ENCODE peak calls at places on chromosome 10, in nine cellular contexts. H, P, S, O, K, F, D, I and A are unnamed samples. For H3K27me3, the result is how much of the 10 kb centered on the place peaks cover.

GRCh38 chr10:124290095-124290795 is 128.5 kb downstream of the OAT start:
- DNase-seq in D (peak), F (no peak), H (no peak), O (no peak), P (no peak), S (peak), I (no peak), K (no peak), A (peak)

GRCh38 chr10:132893090-132893489 is 49.3 kb downstream of the CFAP46 start:
- DNase-seq in F (no peak), D (peak), P (no peak), K (no peak), O (no peak), H (no peak), S (no peak), I (no peak), A (peak)

GRCh38 chr10:7471720-7472367 is 61.0 kb upstream of the SFMBT2 start:
- DNase-seq in S (no peak), P (no peak), I (no peak), O (no peak), F (no peak), H (no peak), K (no peak), D (no peak), A (peak)

GRCh38 chr10:110076559-110077318 is 69.0 kb downstream of the ADD3 start:
- DNase-seq in D (no peak), P (peak), S (no peak), H (peak), F (peak), I (no peak), O (peak), K (no peak), A (peak)

GRCh38 chr10:99341248-99341647 is 12.1 kb downstream of the CNNM1 start:
- DNase-seq in F (no peak), K (no peak), P (no peak), D (no peak), O (no peak), H (no peak), S (no peak), I (no peak), A (no peak)

GRCh38 chr10:42753507-42754154 is 29.0 kb upstream of the BMS1 start:
- DNase-seq in P (no peak), O (peak), S (no peak), I (no peak), F (no peak), H (no peak), D (no peak), K (no peak), A (peak)

GRCh38 chr10:17801507-17801906 is 7.6 kb upstream of the MRC1 start:
- DNase-seq in S (no peak), O (no peak), F (no peak), I (no peak), H (no peak), D (no peak), P (no peak), K (no peak), A (no peak)

GRCh38 chr10:70969188-70969587 is 80.8 kb upstream of the PCBD1 start:
- DNase-seq in S (no peak), F (no peak), K (no peak), O (no peak), H (no peak), P (no peak), D (no peak), I (no peak), A (no peak)

GRCh38 chr10:88116491-88116890 is 253.1 kb downstream of the PTEN start:
- DNase-seq in P (no peak), H (no peak), S (no peak), F (no peak), O (peak), D (no peak), K (no peak), I (no peak), A (no peak)

GRCh38 chr10:89281606-89282395 is 20.0 kb upstream of the IFIT2 start:
- DNase-seq in D (no peak), O (no peak), K (no peak), S (no peak), F (no peak), P (no peak), H (no peak), I (no peak), A (no peak)

GRCh38 chr10:47256753-47257336 is 43.2 kb upstream of the GDF10 start:
- DNase-seq in F (no peak), D (no peak), H (no peak), K (no peak), S (no peak), O (peak), P (no peak), I (no peak), A (no peak)

GRCh38 chr10:4240641-4241197 is 455.7 kb upstream of the KLF6 start:
- DNase-seq in S (no peak), O (no peak), K (no peak), D (no peak), H (no peak), I (no peak), F (no peak), P (no peak), A (no peak)

GRCh38 chr10:95458014-95458413 is 103.2 kb downstream of the SORBS1 start:
- DNase-seq in H (no peak), I (no peak), O (no peak), P (no peak), S (no peak), K (no peak), F (no peak), D (no peak), A (no peak)

GRCh38 chr10:22335204-22335956 is 9.9 kb upstream of the SPAG6 start:
- DNase-seq in K (peak), O (peak), D (peak), F (no peak), P (no peak), S (no peak), H (no peak), I (peak), A (peak)

GRCh38 chr10:124691448-124692435 is 52.4 kb downstream of the FAM53B start:
- DNase-seq in S (no peak), K (no peak), F (no peak), H (no peak), I (no peak), D (peak), P (no peak), O (no peak), A (no peak)

GRCh38 chr10:132632091-132632561 is 94.5 kb downstream of the INPP5A start:
- DNase-seq in K (no peak), D (peak), S (peak), P (no peak), H (no peak), O (no peak), F (no peak), I (no peak), A (peak)

GRCh38 chr10:131279516-131279915 is 32.0 kb downstream of the TCERG1L start:
- DNase-seq in F (no peak), D (no peak), H (no peak), I (no peak), K (no peak), O (no peak), S (no peak), P (no peak), A (no peak)

GRCh38 chr10:6581750-6582697 is 1.9 kb upstream of the PRKCQ start:
- DNase-seq in O (no peak), I (no peak), F (no peak), P (no peak), H (no peak), S (no peak), K (no peak), D (no peak), A (no peak)

GRCh38 chr10:26221571-26221970 is 5.0 kb downstream of the GAD2 start:
- DNase-seq in S (no peak), H (no peak), P (no peak), D (no peak), K (no peak), O (no peak), F (no peak), I (no peak), A (no peak)

GRCh38 chr10:17562572-17562971 is 54.6 kb downstream of the HACD1 start:
- DNase-seq in F (no peak), S (no peak), I (no peak), O (peak), P (no peak), H (no peak), K (no peak), D (no peak), A (no peak)

GRCh38 chr10:44935201-44935960 is 24.2 kb upstream of the RASSF4 start:
- DNase-seq in O (peak), S (peak), H (no peak), P (no peak), K (peak), F (no peak), D (peak), I (no peak), A (peak)

DNA sequence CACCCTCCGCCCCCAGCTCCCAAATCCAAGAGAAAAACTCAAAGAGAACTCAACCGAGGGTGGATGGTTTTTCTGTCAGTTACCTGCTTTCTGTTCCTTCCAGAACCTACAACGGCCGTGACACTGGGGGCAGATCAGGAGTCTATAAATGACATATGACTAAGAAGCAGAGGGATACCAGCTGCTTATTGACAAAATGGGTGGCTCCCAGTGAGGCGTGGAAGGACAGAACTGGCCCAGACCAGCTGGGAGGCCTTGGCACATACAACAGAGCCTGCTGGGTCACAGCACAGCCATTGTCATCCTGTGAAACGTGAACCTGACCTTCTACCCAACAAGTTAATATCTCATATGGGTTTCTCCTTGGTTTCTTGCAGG is 84.3 kb upstream of the ADRB1 start:
- DNase-seq in O (no peak), S (no peak), P (no peak), D (no peak), H (no peak), I (peak), F (no peak), K (no peak), A (no peak)
- H3K4me3 ChIP-seq in O (no peak), S (no peak), P (no peak), D (no peak), H (no peak), I (no peak), F (no peak), K (no peak), A (no peak)

GRCh38 chr10:101562231-101562630 is 25.8 kb downstream of the POLL start:
- DNase-seq in F (no peak), I (no peak), S (no peak), P (no peak), O (no peak), K (peak), D (no peak), H (no peak), A (no peak)

GRCh38 chr10:101564490-101564991 is 23.5 kb downstream of the POLL start:
- DNase-seq in K (peak), F (no peak), I (no peak), S (no peak), P (no peak), H (no peak), O (no peak), D (peak), A (peak)

GRCh38 chr10:101561068-101561915 is 26.8 kb downstream of the POLL start:
- DNase-seq in S (no peak), H (no peak), F (no peak), I (no peak), P (no peak), D (no peak), K (no peak), O (no peak), A (no peak)

GRCh38 chr10:101563497-101564040 is 24.5 kb downstream of the POLL start:
- DNase-seq in K (peak), D (peak), H (no peak), F (no peak), O (no peak), P (no peak), I (peak), S (no peak), A (no peak)

DNA sequence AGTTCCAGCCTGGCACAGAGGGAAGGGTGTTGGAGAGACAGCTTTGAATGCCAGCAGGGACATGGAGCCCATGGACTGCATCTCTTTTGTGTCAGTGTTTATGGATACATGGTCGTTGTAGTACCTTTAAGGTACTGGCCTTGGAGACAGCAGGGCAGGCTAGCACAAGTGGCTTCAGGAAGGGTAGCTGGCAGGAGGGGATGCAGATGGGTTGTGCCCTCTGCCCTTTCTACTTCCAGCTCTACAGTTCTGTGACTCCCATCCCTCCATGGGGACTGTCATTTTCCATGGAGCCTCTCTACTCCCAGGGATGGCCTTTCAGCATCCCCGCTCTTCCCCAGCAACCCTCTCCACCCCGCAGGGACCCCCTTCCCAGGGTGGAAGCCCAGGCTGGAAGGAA is 25.1 kb downstream of the POLL start:
- DNase-seq in I (no peak), K (no peak), F (no peak), S (no peak), P (no peak), H (no peak), O (no peak), D (peak), A (no peak)
- H3K27me3 ChIP-seq in I (half or more), K (under half), F (under half), S (half or more), P (under half), H (under half), O (under half), D (under half), A (under half)

GRCh38 chr10:498760-499435 is 190.6 kb downstream of the DIP2C start:
- DNase-seq in O (no peak), I (no peak), D (peak), S (no peak), K (no peak), H (no peak), F (no peak), P (no peak), A (no peak)

GRCh38 chr10:504131-504611 is 185.3 kb downstream of the DIP2C start:
- DNase-seq in D (peak), O (no peak), P (no peak), F (no peak), H (no peak), I (no peak), S (no peak), K (no peak), A (no peak)

GRCh38 chr10:500876-501275 is 188.6 kb downstream of the DIP2C start:
- DNase-seq in F (no peak), D (peak), P (no peak), I (no peak), O (no peak), K (no peak), S (no peak), H (no peak), A (no peak)

GRCh38 chr10:499991-500390 is 189.5 kb downstream of the DIP2C start:
- DNase-seq in K (no peak), F (no peak), O (no peak), D (peak), S (no peak), I (no peak), P (no peak), H (no peak), A (no peak)

GRCh38 chr10:501596-501995 is 187.9 kb downstream of the DIP2C start:
- DNase-seq in D (peak), S (no peak), H (no peak), P (no peak), F (no peak), K (no peak), I (peak), O (peak), A (no peak)
- H3K4me3 ChIP-seq in D (no peak), S (no peak), H (no peak), P (no peak), F (no peak), K (no peak), I (no peak), O (no peak), A (no peak)

GRCh38 chr10:98030991-98031431 is 590 bp upstream of the CRTAC1 start:
- DNase-seq in I (no peak), F (no peak), S (no peak), K (no peak), P (no peak), D (peak), O (no peak), H (no peak), A (no peak)

GRCh38 chr10:98031440-98031839 is 1.0 kb upstream of the CRTAC1 start:
- DNase-seq in O (no peak), I (no peak), F (no peak), H (no peak), D (no peak), S (no peak), P (no peak), K (no peak), A (no peak)

GRCh38 chr10:98029149-98030092 is 1.0 kb downstream of the CRTAC1 start:
- DNase-seq in S (no peak), I (no peak), H (no peak), F (no peak), O (no peak), P (no peak), D (no peak), K (no peak), A (no peak)

GRCh38 chr10:98028168-98028770 is 2.2 kb downstream of the CRTAC1 start:
- DNase-seq in K (peak), P (peak), S (peak), H (no peak), I (peak), F (no peak), O (no peak), D (peak), A (peak)

DNA sequence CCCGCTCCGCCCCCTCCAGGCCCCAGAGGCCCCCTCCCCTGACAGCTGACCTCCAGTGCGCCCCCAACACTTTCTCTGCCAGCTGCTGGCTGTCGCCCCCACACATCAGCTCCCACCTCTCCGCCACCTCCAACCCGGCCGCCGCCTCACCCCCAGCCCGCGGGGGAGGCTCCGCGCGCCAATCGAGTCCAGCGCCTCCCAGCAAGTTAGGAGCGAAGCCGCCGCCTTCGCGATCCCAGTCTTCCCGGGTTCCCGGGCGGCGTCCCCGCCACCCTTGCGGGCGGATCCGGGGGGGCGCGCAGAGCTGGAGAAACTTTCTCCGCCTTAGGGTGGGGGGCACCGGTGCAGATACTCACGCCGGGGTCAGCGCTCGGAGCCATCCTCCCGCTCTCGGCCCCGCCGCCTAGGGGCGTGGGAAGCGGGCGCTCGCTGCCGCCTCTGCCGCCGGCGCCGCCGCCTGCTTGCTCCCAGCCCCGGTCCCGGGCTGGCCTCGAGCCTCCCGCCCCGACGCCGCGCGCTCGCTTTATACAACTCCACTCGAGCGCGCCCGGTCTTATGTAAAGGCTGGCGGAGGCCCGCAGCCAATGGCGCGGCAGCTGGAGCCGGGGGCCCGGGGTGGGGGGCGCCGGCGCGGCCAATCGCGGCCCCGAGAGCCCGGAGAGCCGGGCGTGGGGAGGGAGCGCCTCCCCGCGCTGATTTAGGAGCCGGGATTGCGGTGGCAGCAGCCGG is at the start of gene CRTAC1:
- DNase-seq in H (no peak), D (peak), P (no peak), I (peak), S (peak), O (no peak), F (peak), K (no peak), A (peak)
- H3K27me3 ChIP-seq in H (under half), D (under half), P (under half), I (half or more), S (half or more), O (under half), F (under half), K (under half), A (under half)

GRCh38 chr10:102227050-102227449 is 951 bp downstream of the ELOVL3 start:
- DNase-seq in O (peak), K (no peak), I (no peak), D (no peak), P (no peak), H (no peak), F (no peak), S (no peak), A (no peak)

GRCh38 chr10:102230861-102231356 is 4.8 kb downstream of the ELOVL3 start:
- DNase-seq in P (peak), H (no peak), D (peak), K (peak), F (no peak), S (peak), I (peak), O (no peak), A (peak)

GRCh38 chr10:102229810-102230263 is 3.7 kb downstream of the ELOVL3 start:
- DNase-seq in O (peak), F (no peak), S (peak), I (peak), P (peak), H (no peak), K (peak), D (peak), A (peak)

GRCh38 chr10:102231357-102232318 is 5.5 kb downstream of the ELOVL3 start:
- DNase-seq in H (no peak), K (peak), F (no peak), P (peak), O (no peak), D (peak), I (peak), S (peak), A (peak)

DNA sequence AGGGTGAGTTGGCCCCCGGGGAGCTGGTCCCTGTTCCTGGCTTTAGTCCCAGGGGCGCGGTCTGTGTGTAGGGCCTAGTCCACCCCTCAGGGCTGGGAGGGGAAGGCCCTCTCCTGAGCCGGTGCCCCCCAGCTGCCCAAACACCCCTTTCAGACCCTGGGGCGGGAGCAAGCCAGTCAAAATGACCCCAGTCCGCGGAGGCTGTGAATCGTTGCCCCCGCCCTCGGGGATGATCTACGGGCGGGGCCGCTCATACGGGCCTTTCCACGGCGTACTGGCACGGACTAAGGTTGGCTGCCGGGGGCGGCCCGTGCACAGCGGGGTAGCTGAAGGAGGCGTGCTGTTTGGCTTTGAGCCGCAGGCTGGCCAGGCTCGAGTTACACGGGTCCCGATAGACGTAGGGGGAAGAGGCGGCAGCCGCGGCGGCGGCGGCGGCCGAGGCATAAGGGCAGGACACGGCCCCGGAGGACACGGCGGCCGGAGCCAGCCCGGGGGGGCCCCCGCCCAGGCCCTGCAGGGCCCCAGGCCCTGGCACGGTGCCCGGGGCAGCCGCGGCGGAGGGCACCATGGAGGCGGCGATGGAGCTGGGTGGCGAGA is 4.3 kb downstream of the ELOVL3 start:
- DNase-seq in F (no peak), S (peak), H (no peak), D (peak), O (no peak), P (peak), I (peak), K (peak), A (peak)
- H3K4me3 ChIP-seq in F (peak), S (peak), H (peak), D (peak), O (peak), P (peak), I (peak), K (peak), A (no peak)

GRCh38 chr10:102604379-102604960 is 39.8 kb upstream of the TRIM8 start:
- DNase-seq in F (no peak), P (peak), O (peak), H (no peak), I (no peak), S (no peak), K (no peak), D (peak), A (no peak)

GRCh38 chr10:102605712-102606111 is 38.6 kb upstream of the TRIM8 start:
- DNase-seq in K (no peak), P (no peak), F (no peak), O (peak), I (no peak), H (no peak), S (no peak), D (peak), A (no peak)

GRCh38 chr10:102601639-102602038 is 42.6 kb upstream of the TRIM8 start:
- DNase-seq in O (no peak), I (no peak), F (no peak), D (peak), P (no peak), H (no peak), K (no peak), S (no peak), A (no peak)

GRCh38 chr10:102602272-102603045 is 41.8 kb upstream of the TRIM8 start:
- DNase-seq in H (no peak), I (no peak), P (no peak), S (peak), O (no peak), F (no peak), D (peak), K (no peak), A (no peak)

GRCh38 chr10:102603946-102604345 is 40.3 kb upstream of the TRIM8 start:
- DNase-seq in I (no peak), F (no peak), P (no peak), S (peak), O (no peak), D (peak), K (no peak), H (no peak), A (no peak)
- H3K27me3 ChIP-seq in I (under half), F (under half), P (under half), S (under half), O (under half), D (under half), K (under half), H (under half), A (under half)